ENCODE peak calls at places on chromosomes 4 and X, in nine cellular contexts. One of them, this sample, is unnamed. For H3K4me1 and H3K9me3, the result is how much of the 10 kb centered on the place peaks cover.

GRCh38 chr4:108058685-108059440 is 69.2 kb downstream of the HADH start:
- DNase-seq in mucosa of descending colon: no peak
- DNase-seq in Caco-2: peak
- DNase-seq in fibroblast of lung: peak
- DNase-seq in Panc1: no peak
- DNase-seq in ovary: no peak
- DNase-seq in DND-41: no peak
- DNase-seq in pancreas: no peak
- DNase-seq in astrocyte: peak
- DNase-seq in this sample: no peak

GRCh38 chr4:173991814-173992213 is 291.7 kb downstream of the FBXO8 start:
- DNase-seq in Panc1: no peak
- DNase-seq in Caco-2: no peak
- DNase-seq in mucosa of descending colon: no peak
- DNase-seq in fibroblast of lung: no peak
- DNase-seq in DND-41: no peak
- DNase-seq in astrocyte: no peak
- DNase-seq in ovary: no peak
- DNase-seq in pancreas: no peak
- DNase-seq in this sample: no peak

GRCh38 chr4:124167602-124168001 is 544.9 kb downstream of the ANKRD50 start:
- DNase-seq in fibroblast of lung: no peak
- DNase-seq in astrocyte: peak
- DNase-seq in DND-41: no peak
- DNase-seq in Panc1: no peak
- DNase-seq in mucosa of descending colon: no peak
- DNase-seq in pancreas: no peak
- DNase-seq in ovary: no peak
- DNase-seq in Caco-2: no peak
- DNase-seq in this sample: no peak

GRCh38 chr4:10083331-10083769 is 33.2 kb downstream of the WDR1 start:
- DNase-seq in DND-41: no peak
- DNase-seq in fibroblast of lung: no peak
- DNase-seq in astrocyte: no peak
- DNase-seq in Caco-2: peak
- DNase-seq in pancreas: no peak
- DNase-seq in ovary: peak
- DNase-seq in mucosa of descending colon: peak
- DNase-seq in Panc1: no peak
- DNase-seq in this sample: peak

GRCh38 chr4:145481164-145481941 is at the start of gene SMAD1:
- DNase-seq in DND-41: peak
- DNase-seq in Caco-2: peak
- DNase-seq in fibroblast of lung: peak
- DNase-seq in mucosa of descending colon: peak
- DNase-seq in ovary: peak
- DNase-seq in pancreas: peak
- DNase-seq in Panc1: no peak
- DNase-seq in astrocyte: peak
- DNase-seq in this sample: peak

GRCh38 chr4:173272987-173273386 is 61.2 kb downstream of the HMGB2 start:
- DNase-seq in Panc1: no peak
- DNase-seq in mucosa of descending colon: no peak
- DNase-seq in Caco-2: no peak
- DNase-seq in astrocyte: peak
- DNase-seq in DND-41: no peak
- DNase-seq in fibroblast of lung: peak
- DNase-seq in pancreas: no peak
- DNase-seq in ovary: no peak
- DNase-seq in this sample: no peak

GRCh38 chr4:8608714-8609391 is 16.3 kb downstream of the CPZ start:
- DNase-seq in mucosa of descending colon: no peak
- DNase-seq in Caco-2: no peak
- DNase-seq in Panc1: no peak
- DNase-seq in DND-41: no peak
- DNase-seq in ovary: no peak
- DNase-seq in pancreas: peak
- DNase-seq in fibroblast of lung: no peak
- DNase-seq in astrocyte: no peak
- DNase-seq in this sample: no peak

GRCh38 chrX:34848281-34848680 is 94.3 kb upstream of the FAM47B start:
- DNase-seq in Panc1: no peak
- DNase-seq in Caco-2: no peak
- DNase-seq in ovary: no peak
- DNase-seq in astrocyte: peak
- DNase-seq in fibroblast of lung: peak
- DNase-seq in pancreas: no peak
- DNase-seq in DND-41: no peak
- DNase-seq in mucosa of descending colon: no peak
- DNase-seq in this sample: no peak

GRCh38 chr4:100294356-100294755 is 104.1 kb upstream of the DDIT4L start:
- DNase-seq in Panc1: no peak
- DNase-seq in mucosa of descending colon: no peak
- DNase-seq in ovary: no peak
- DNase-seq in DND-41: no peak
- DNase-seq in fibroblast of lung: peak
- DNase-seq in Caco-2: no peak
- DNase-seq in pancreas: no peak
- DNase-seq in astrocyte: peak
- DNase-seq in this sample: no peak

GRCh38 chrX:54798137-54798536 is at the start of gene ITIH6:
- DNase-seq in pancreas: no peak
- DNase-seq in Caco-2: no peak
- DNase-seq in mucosa of descending colon: no peak
- DNase-seq in Panc1: no peak
- DNase-seq in astrocyte: no peak
- DNase-seq in ovary: no peak
- DNase-seq in fibroblast of lung: no peak
- DNase-seq in DND-41: no peak
- DNase-seq in this sample: no peak

GRCh38 chr4:83704786-83705185 is 168.9 kb downstream of the GPAT3 start:
- DNase-seq in astrocyte: no peak
- DNase-seq in mucosa of descending colon: no peak
- DNase-seq in fibroblast of lung: no peak
- DNase-seq in ovary: no peak
- DNase-seq in DND-41: no peak
- DNase-seq in Caco-2: no peak
- DNase-seq in pancreas: no peak
- DNase-seq in Panc1: no peak
- DNase-seq in this sample: no peak

GRCh38 chr4:156970501-156971167 is 965 bp downstream of the PDGFC start:
- DNase-seq in Panc1: no peak
- DNase-seq in pancreas: peak
- DNase-seq in fibroblast of lung: peak
- DNase-seq in astrocyte: no peak
- DNase-seq in ovary: peak
- DNase-seq in mucosa of descending colon: peak
- DNase-seq in DND-41: no peak
- DNase-seq in Caco-2: peak
- DNase-seq in this sample: peak

GRCh38 chr4:40924096-40924792 is 174.5 kb downstream of the NSUN7 start:
- DNase-seq in pancreas: peak
- DNase-seq in ovary: peak
- DNase-seq in mucosa of descending colon: peak
- DNase-seq in Caco-2: peak
- DNase-seq in fibroblast of lung: peak
- DNase-seq in DND-41: peak
- DNase-seq in Panc1: peak
- DNase-seq in astrocyte: no peak
- DNase-seq in this sample: peak

GRCh38 chrX:281166-281999 is at the start of gene PLCXD1:
- DNase-seq in ovary: peak
- DNase-seq in astrocyte: no peak
- DNase-seq in Caco-2: peak
- DNase-seq in fibroblast of lung: peak
- DNase-seq in DND-41: peak
- DNase-seq in mucosa of descending colon: peak
- DNase-seq in pancreas: peak
- DNase-seq in Panc1: no peak
- DNase-seq in this sample: peak

GRCh38 chrX:153969904-153970397 is 1.7 kb downstream of the HCFC1 start:
- DNase-seq in DND-41: no peak
- DNase-seq in ovary: peak
- DNase-seq in pancreas: peak
- DNase-seq in fibroblast of lung: peak
- DNase-seq in Caco-2: no peak
- DNase-seq in mucosa of descending colon: no peak
- DNase-seq in Panc1: no peak
- DNase-seq in astrocyte: peak
- DNase-seq in this sample: no peak

GRCh38 chrX:103153661-103154060 is 60.7 kb upstream of the NXF3 start:
- DNase-seq in mucosa of descending colon: no peak
- DNase-seq in pancreas: no peak
- DNase-seq in astrocyte: no peak
- DNase-seq in fibroblast of lung: no peak
- DNase-seq in Panc1: no peak
- DNase-seq in ovary: no peak
- DNase-seq in Caco-2: no peak
- DNase-seq in DND-41: no peak
- DNase-seq in this sample: no peak

GRCh38 chr4:1406416-1406945 is at the start of gene NKX1-1:
- DNase-seq in pancreas: no peak
- DNase-seq in mucosa of descending colon: no peak
- DNase-seq in DND-41: no peak
- DNase-seq in Caco-2: no peak
- DNase-seq in fibroblast of lung: no peak
- DNase-seq in astrocyte: no peak
- DNase-seq in Panc1: no peak
- DNase-seq in ovary: no peak
- DNase-seq in this sample: peak

GRCh38 chr4:31007858-31008257 is 287.7 kb downstream of the PCDH7 start:
- DNase-seq in Caco-2: no peak
- DNase-seq in ovary: no peak
- DNase-seq in mucosa of descending colon: no peak
- DNase-seq in Panc1: no peak
- DNase-seq in DND-41: no peak
- DNase-seq in fibroblast of lung: no peak
- DNase-seq in astrocyte: no peak
- DNase-seq in pancreas: no peak
- DNase-seq in this sample: no peak

GRCh38 chr4:153533387-153533786 is 67.2 kb downstream of the TMEM131L start:
- DNase-seq in fibroblast of lung: no peak
- DNase-seq in astrocyte: no peak
- DNase-seq in Caco-2: no peak
- DNase-seq in mucosa of descending colon: no peak
- DNase-seq in DND-41: no peak
- DNase-seq in pancreas: no peak
- DNase-seq in ovary: no peak
- DNase-seq in Panc1: no peak
- DNase-seq in this sample: no peak
- H3K4me1 ChIP-seq in fibroblast of lung: under half
- H3K4me1 ChIP-seq in astrocyte: under half
- H3K4me1 ChIP-seq in Caco-2: under half
- H3K4me1 ChIP-seq in mucosa of descending colon: under half
- H3K4me1 ChIP-seq in DND-41: half or more
- H3K4me1 ChIP-seq in pancreas: half or more
- H3K4me1 ChIP-seq in ovary: under half
- H3K4me1 ChIP-seq in Panc1: under half
- H3K4me1 ChIP-seq in this sample: under half

DNA sequence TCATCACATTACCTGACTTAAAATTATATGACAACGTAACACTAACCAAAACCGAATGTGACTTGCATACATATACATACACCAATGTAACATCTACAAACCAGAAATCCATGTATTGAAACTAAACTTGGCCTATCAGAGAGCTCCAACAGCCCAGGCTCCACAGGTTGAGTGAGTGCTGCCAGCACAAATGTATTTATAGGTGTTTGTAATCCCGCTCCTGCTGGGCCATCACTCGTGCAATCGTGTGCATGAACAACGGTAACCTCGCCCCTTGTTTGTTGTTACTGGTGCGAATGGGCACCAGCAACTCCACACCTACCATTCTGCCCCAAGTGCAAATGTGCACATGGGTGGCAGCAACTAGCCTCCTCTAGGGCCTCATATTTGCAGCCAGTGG is 285.7 kb upstream of the ZCCHC13 start:
- DNase-seq in fibroblast of lung: no peak
- DNase-seq in astrocyte: no peak
- DNase-seq in DND-41: no peak
- DNase-seq in ovary: no peak
- DNase-seq in Caco-2: no peak
- DNase-seq in Panc1: no peak
- DNase-seq in mucosa of descending colon: no peak
- DNase-seq in pancreas: no peak
- DNase-seq in this sample: no peak
- H3K9me3 ChIP-seq in fibroblast of lung: under half
- H3K9me3 ChIP-seq in astrocyte: under half
- H3K9me3 ChIP-seq in DND-41: under half
- H3K9me3 ChIP-seq in ovary: under half
- H3K9me3 ChIP-seq in Caco-2: under half
- H3K9me3 ChIP-seq in Panc1: under half
- H3K9me3 ChIP-seq in mucosa of descending colon: under half
- H3K9me3 ChIP-seq in pancreas: under half
- H3K9me3 ChIP-seq in this sample: under half

GRCh38 chr4:72970756-72971155 is 98.8 kb downstream of the COX18 start:
- DNase-seq in Panc1: no peak
- DNase-seq in astrocyte: peak
- DNase-seq in fibroblast of lung: no peak
- DNase-seq in ovary: no peak
- DNase-seq in Caco-2: no peak
- DNase-seq in DND-41: no peak
- DNase-seq in mucosa of descending colon: no peak
- DNase-seq in pancreas: no peak
- DNase-seq in this sample: no peak

GRCh38 chr4:72975488-72975784 is 94.1 kb downstream of the COX18 start:
- DNase-seq in Caco-2: no peak
- DNase-seq in DND-41: no peak
- DNase-seq in mucosa of descending colon: no peak
- DNase-seq in fibroblast of lung: peak
- DNase-seq in astrocyte: peak
- DNase-seq in Panc1: no peak
- DNase-seq in ovary: no peak
- DNase-seq in pancreas: no peak
- DNase-seq in this sample: no peak

GRCh38 chr4:72969957-72970356 is 99.6 kb downstream of the COX18 start:
- DNase-seq in astrocyte: peak
- DNase-seq in Panc1: no peak
- DNase-seq in pancreas: no peak
- DNase-seq in fibroblast of lung: peak
- DNase-seq in mucosa of descending colon: no peak
- DNase-seq in Caco-2: no peak
- DNase-seq in ovary: no peak
- DNase-seq in DND-41: no peak
- DNase-seq in this sample: no peak

GRCh38 chr4:72974694-72975487 is 94.6 kb downstream of the COX18 start:
- DNase-seq in pancreas: no peak
- DNase-seq in DND-41: no peak
- DNase-seq in ovary: no peak
- DNase-seq in Caco-2: no peak
- DNase-seq in astrocyte: peak
- DNase-seq in mucosa of descending colon: no peak
- DNase-seq in Panc1: no peak
- DNase-seq in fibroblast of lung: peak
- DNase-seq in this sample: no peak

GRCh38 chr4:72971572-72971971 is 97.9 kb downstream of the COX18 start:
- DNase-seq in Caco-2: no peak
- DNase-seq in DND-41: no peak
- DNase-seq in pancreas: no peak
- DNase-seq in astrocyte: peak
- DNase-seq in mucosa of descending colon: no peak
- DNase-seq in Panc1: no peak
- DNase-seq in ovary: no peak
- DNase-seq in fibroblast of lung: peak
- DNase-seq in this sample: no peak
- H3K4me1 ChIP-seq in Caco-2: under half
- H3K4me1 ChIP-seq in DND-41: under half
- H3K4me1 ChIP-seq in pancreas: under half
- H3K4me1 ChIP-seq in astrocyte: under half
- H3K4me1 ChIP-seq in mucosa of descending colon: under half
- H3K4me1 ChIP-seq in Panc1: under half
- H3K4me1 ChIP-seq in ovary: under half
- H3K4me1 ChIP-seq in fibroblast of lung: under half
- H3K4me1 ChIP-seq in this sample: under half

GRCh38 chrX:71244359-71245128 is 9.4 kb downstream of the ZMYM3 start:
- DNase-seq in Caco-2: no peak
- DNase-seq in ovary: no peak
- DNase-seq in DND-41: no peak
- DNase-seq in pancreas: no peak
- DNase-seq in astrocyte: no peak
- DNase-seq in Panc1: no peak
- DNase-seq in mucosa of descending colon: no peak
- DNase-seq in fibroblast of lung: no peak
- DNase-seq in this sample: no peak
- H3K9me3 ChIP-seq in Caco-2: under half
- H3K9me3 ChIP-seq in ovary: under half
- H3K9me3 ChIP-seq in DND-41: under half
- H3K9me3 ChIP-seq in pancreas: under half
- H3K9me3 ChIP-seq in astrocyte: under half
- H3K9me3 ChIP-seq in Panc1: under half
- H3K9me3 ChIP-seq in mucosa of descending colon: under half
- H3K9me3 ChIP-seq in fibroblast of lung: under half
- H3K9me3 ChIP-seq in this sample: under half

This sample was measured in upper lobe of right lung.